ENCODE peak calls at places on chromosomes 7 and 10, in eight cellular contexts. K is transverse colon, F is dorsolateral prefrontal cortex, C is GM20000, Q is body of pancreas, H is GM23338, L is fibroblast of mammary gland, Z is lower leg skin. W is an unnamed sample.

GRCh38 chr10:55892276-55892675 is 468.8 kb downstream of the ZWINT start:
- DNase-seq in H (no peak), K (no peak), C (no peak), Q (no peak), Z (no peak), F (no peak), L (no peak), W (no peak)

GRCh38 chr7:142104550-142105527 is 6.7 kb upstream of the MGAM2 start:
- DNase-seq in C (no peak), Z (no peak), H (no peak), K (peak; percentile 58), Q (no peak), F (no peak), L (peak; percentile 13), W (no peak)

GRCh38 chr10:43437141-43437860 is 390 bp downstream of the ZNF487 start:
- DNase-seq in L (peak; percentile 31), C (no peak), H (no peak), Z (no peak), F (no peak), K (no peak), Q (no peak), W (no peak)

GRCh38 chr7:105721571-105722104 is 140.3 kb upstream of the EFCAB10 start:
- DNase-seq in K (no peak), C (no peak), F (no peak), L (no peak), Q (no peak), Z (no peak), H (peak; percentile 48), W (no peak)

GRCh38 chr7:20835111-20835750 is 48.5 kb upstream of the SP8 start:
- DNase-seq in C (no peak), K (no peak), L (no peak), H (peak; percentile 66), Q (no peak), Z (no peak), F (no peak), W (no peak)

GRCh38 chr10:5614081-5614721 is 52.2 kb downstream of the ASB13 start:
- DNase-seq in K (no peak), H (no peak), F (no peak), Z (no peak), C (no peak), Q (no peak), L (peak; percentile 63), W (no peak)

GRCh38 chr10:44335330-44336021 is 49.4 kb downstream of the CXCL12 start:
- DNase-seq in Q (no peak), C (no peak), K (no peak), Z (no peak), H (no peak), F (no peak), L (no peak), W (no peak)

GRCh38 chr7:105006367-105007139 is 7.5 kb upstream of the KMT2E start:
- DNase-seq in L (no peak), H (no peak), Z (no peak), C (no peak), F (no peak), K (peak; percentile 67), Q (no peak), W (no peak)

GRCh38 chr10:119299531-119299930 is 92.2 kb downstream of the GRK5 start:
- DNase-seq in F (no peak), Z (no peak), C (no peak), H (peak; percentile 41), Q (no peak), L (peak; percentile 38), K (no peak), W (no peak)

GRCh38 chr7:46811529-46811928 is 770.4 kb downstream of the TNS3 start:
- DNase-seq in C (no peak), Z (peak; percentile 47), H (no peak), F (no peak), K (no peak), L (peak; percentile 98), Q (no peak), W (no peak)

GRCh38 chr7:18467011-18467410 is 28.5 kb upstream of the HDAC9 start:
- DNase-seq in C (no peak), L (no peak), F (no peak), H (no peak), Z (no peak), K (no peak), Q (no peak), W (no peak)

GRCh38 chr10:130439796-130440195 is 303.6 kb downstream of the GLRX3 start:
- DNase-seq in L (no peak), F (peak; percentile 39), C (no peak), Q (no peak), K (no peak), H (no peak), Z (no peak), W (no peak)

GRCh38 chr7:50287121-50287520 is 17.4 kb upstream of the IKZF1 start:
- DNase-seq in L (no peak), C (no peak), Q (no peak), F (no peak), Z (no peak), H (no peak), K (no peak), W (no peak)

GRCh38 chr7:117386125-117386709 is 41.1 kb downstream of the ASZ1 start:
- DNase-seq in Q (no peak), H (no peak), F (no peak), Z (no peak), L (peak; percentile 62), C (no peak), K (no peak), W (no peak)

GRCh38 chr7:117384693-117385092 is 42.6 kb downstream of the ASZ1 start:
- DNase-seq in Q (no peak), F (no peak), L (no peak), Z (no peak), C (no peak), K (no peak), H (no peak), W (no peak)

GRCh38 chr7:117385340-117386124 is 41.8 kb downstream of the ASZ1 start:
- DNase-seq in C (peak; percentile 15), H (peak; percentile 34), Q (no peak), F (no peak), L (peak; percentile 54), Z (no peak), K (no peak), W (no peak)

GRCh38 chr7:117383826-117384225 is 43.5 kb downstream of the ASZ1 start:
- DNase-seq in K (no peak), Z (no peak), Q (no peak), H (peak; percentile 12), F (no peak), C (no peak), L (no peak), W (no peak)

GRCh38 chr7:117381357-117381756 is 45.9 kb downstream of the ASZ1 start:
- DNase-seq in C (no peak), K (no peak), L (no peak), H (no peak), Q (no peak), F (no peak), Z (no peak), W (no peak)
- TF ChIP-seq CTCF in C (no peak), K (no peak), L (peak; percentile 8), H (no peak), Q (no peak), F (peak; percentile 24), Z (no peak), W (no peak)

GRCh38 chr10:63901228-63901627 is 380.0 kb downstream of the REEP3 start:
- DNase-seq in F (no peak), Q (no peak), H (peak; percentile 64), K (no peak), Z (no peak), L (no peak), C (no peak), W (no peak)
- TF ChIP-seq CTCF in F (no peak), Q (no peak), H (peak; percentile 76), K (no peak), Z (no peak), L (peak; percentile 20), C (peak; percentile 5), W (no peak)

DNA sequence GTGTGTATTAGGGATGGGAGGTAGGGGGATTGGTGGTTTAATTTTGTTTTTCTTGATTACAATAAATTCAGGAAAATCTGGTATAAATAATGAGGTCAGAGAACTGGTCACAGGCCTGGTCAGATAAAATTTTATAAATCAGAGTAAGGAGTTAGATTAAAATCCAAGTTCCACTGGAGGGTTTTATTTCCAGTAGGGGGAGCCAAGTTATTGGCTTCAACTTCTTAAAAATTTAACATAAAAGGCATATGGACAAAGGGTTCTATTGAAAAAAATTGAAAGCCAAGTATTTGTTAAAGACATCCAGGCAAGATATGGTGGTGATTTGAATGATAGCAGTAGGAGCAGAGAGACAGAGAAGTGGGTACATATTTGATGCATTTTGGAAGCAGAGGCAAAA is 763.3 kb downstream of the SORCS1 start:
- DNase-seq in C (no peak), F (no peak), H (peak; percentile 28), Z (no peak), K (no peak), Q (no peak), L (peak; percentile 57), W (no peak)
- TF ChIP-seq CTCF in C (no peak), F (peak; percentile 35), H (peak; percentile 73), Z (no peak), K (no peak), Q (no peak), L (peak; percentile 50), W (no peak)

GRCh38 chr10:99732033-99732912 is at the start of the genes COX15 and CUTC:
- DNase-seq in Z (peak; percentile 96), C (peak; percentile 91), K (peak; percentile 98), F (peak; percentile 95), Q (peak; percentile 95), H (peak; percentile 99), L (peak; percentile 96), W (peak; percentile 84)
- TF ChIP-seq CTCF in Z (no peak), C (no peak), K (peak; percentile 71), F (no peak), Q (peak; percentile 47), H (peak; percentile 48), L (peak; percentile 19), W (no peak)

DNA sequence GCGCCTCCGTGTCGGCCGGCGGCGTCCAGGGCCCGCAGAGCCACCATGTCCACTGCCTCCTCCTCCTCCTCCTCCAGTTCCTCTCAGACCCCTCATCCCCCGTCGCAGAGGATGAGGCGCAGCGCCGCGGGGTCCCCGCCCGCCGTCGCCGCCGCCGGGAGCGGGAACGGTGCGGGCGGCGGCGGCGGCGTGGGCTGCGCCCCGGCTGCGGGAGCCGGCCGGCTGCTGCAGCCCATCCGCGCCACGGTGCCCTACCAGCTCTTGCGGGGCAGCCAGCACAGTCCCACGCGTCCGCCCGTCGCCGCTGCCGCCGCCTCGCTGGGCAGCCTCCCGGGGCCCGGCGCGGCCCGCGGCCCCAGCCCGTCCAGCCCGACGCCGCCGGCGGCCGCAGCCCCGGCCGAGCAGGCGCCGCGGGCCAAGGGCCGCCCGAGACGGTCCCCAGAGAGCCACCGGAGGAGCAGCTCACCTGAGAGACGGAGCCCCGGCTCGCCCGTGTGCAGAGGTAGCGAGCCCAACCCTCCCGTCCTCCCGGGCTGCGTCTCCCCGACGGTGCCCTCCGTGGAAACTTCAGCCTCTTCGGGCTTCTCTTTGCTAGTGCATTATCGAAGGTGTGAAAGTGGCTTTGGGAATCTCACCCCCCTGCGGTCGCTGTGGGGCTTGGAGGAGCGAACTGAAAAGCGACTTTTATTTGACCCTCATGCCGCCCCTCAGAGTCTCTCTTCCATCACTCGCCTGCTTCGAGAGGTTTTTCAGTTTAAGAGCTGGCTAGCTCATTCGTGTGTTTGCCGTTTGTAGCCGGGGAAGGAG is 913 bp downstream of the GLCCI1 start:
- DNase-seq in L (no peak), H (peak; percentile 54), C (peak; percentile 46), Z (peak; percentile 26), Q (peak; percentile 40), F (peak; percentile 32), K (peak; percentile 44), W (no peak)
- TF ChIP-seq CTCF in L (no peak), H (no peak), C (no peak), Z (no peak), Q (peak; percentile 11), F (no peak), K (peak; percentile 35), W (no peak)